ENCODE peak calls at places on chromosome 13, in five cellular contexts. K is adrenal gland, D is lower lobe of right lung, U is AG04450, N is sigmoid colon. O is an unnamed sample.

GRCh38 chr13:24502567-24503375 is 9.8 kb downstream of the PARP4 start:
- DNase-seq in K (peak), D (no peak), U (no peak), N (no peak), O (no peak)

GRCh38 chr13:46555722-46556121 is 2.8 kb downstream of the LRCH1 start:
- DNase-seq in K (no peak), D (no peak), U (no peak), N (no peak), O (no peak)

GRCh38 chr13:59094149-59094548 is 1069.6 kb downstream of the DIAPH3 start:
- DNase-seq in K (no peak), D (no peak), U (no peak), N (no peak), O (no peak)

GRCh38 chr13:101661839-101662238 is 209.4 kb downstream of the ITGBL1 start:
- DNase-seq in K (no peak), D (no peak), U (no peak), N (no peak), O (no peak)

GRCh38 chr13:40061466-40062450 is 406.3 kb downstream of the COG6 start:
- DNase-seq in K (no peak), D (no peak), U (no peak), N (no peak), O (no peak)

GRCh38 chr13:30133976-30134375 is 173.4 kb downstream of the KATNAL1 start:
- DNase-seq in K (no peak), D (no peak), U (no peak), N (no peak), O (no peak)

GRCh38 chr13:76516013-76516412 is 370.2 kb downstream of the KCTD12 start:
- DNase-seq in K (no peak), D (no peak), U (peak), N (no peak), O (no peak)

GRCh38 chr13:104461049-104461448 is 1394.8 kb upstream of the SLC10A2 start:
- DNase-seq in K (no peak), D (no peak), U (no peak), N (no peak), O (no peak)

GRCh38 chr13:113856716-113857065 is 7.2 kb downstream of the GAS6 start:
- DNase-seq in K (peak), D (peak), U (no peak), N (no peak), O (no peak)

GRCh38 chr13:112107289-112107688 is 40.3 kb downstream of the SOX1 start:
- DNase-seq in K (no peak), D (no peak), U (no peak), N (no peak), O (no peak)

DNA sequence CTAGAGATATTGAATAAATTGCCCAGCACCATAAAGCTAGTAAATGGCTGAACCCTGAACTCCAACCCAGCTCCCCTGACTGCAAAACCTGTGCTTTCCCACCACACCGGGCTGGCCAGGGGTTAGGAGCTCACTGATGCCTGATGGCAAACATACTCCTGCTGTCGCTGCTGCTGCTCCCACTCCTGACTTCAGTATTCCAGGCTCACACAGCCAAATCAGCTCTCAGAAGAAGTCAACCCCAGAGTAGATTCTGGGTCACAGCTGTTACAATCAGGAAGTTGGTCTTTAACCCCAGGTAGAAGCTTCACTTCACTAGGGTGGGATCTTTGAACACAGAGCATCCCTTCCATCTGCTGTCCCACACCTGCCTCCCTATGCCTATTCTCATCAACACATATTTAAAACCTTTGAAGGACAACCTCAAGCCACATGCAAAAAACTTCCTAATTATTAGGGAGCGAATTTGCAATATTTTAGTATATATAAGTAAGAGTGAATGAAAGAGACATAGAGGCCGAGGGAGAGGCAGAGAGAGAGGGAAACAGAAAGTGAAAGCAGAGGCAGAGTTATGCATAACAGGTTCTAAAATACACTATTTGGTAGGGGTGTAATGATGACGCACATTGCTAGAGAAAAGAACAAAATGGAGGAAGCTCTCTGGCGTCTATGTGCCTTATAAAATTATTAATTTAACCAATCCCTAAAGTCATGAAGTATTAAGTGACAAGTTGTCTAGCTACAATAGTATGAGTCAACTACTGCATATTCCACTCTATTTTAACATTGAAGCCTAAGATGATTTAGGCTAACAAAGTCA is 99.4 kb upstream of the SERP2 start:
- DNase-seq in K (peak), D (no peak), U (peak), N (no peak), O (peak)
- H3K4me3 ChIP-seq in K (no peak), D (peak), U (peak), N (no peak), O (peak)

GRCh38 chr13:85223883-85224656 is 575.1 kb downstream of the SLITRK6 start:
- DNase-seq in K (no peak), D (no peak), U (no peak), N (no peak), O (no peak)
- H3K4me3 ChIP-seq in K (no peak), D (no peak), U (no peak), N (no peak), O (no peak)

GRCh38 chr13:41955605-41956004 is 5.3 kb downstream of the VWA8 start:
- DNase-seq in K (peak), D (peak), U (no peak), N (no peak), O (no peak)
- H3K4me3 ChIP-seq in K (no peak), D (no peak), U (no peak), N (no peak), O (no peak)

GRCh38 chr13:78660130-78660857 is 1.3 kb upstream of the OBI1 start:
- DNase-seq in K (peak), D (no peak), U (no peak), N (no peak), O (no peak)

GRCh38 chr13:78659450-78660110 is 625 bp upstream of the OBI1 start:
- DNase-seq in K (no peak), D (no peak), U (no peak), N (no peak), O (no peak)

GRCh38 chr13:78655906-78656305 is 3.0 kb downstream of the OBI1 start:
- DNase-seq in K (no peak), D (no peak), U (no peak), N (no peak), O (no peak)

GRCh38 chr13:78657699-78658629 is 991 bp downstream of the OBI1 start:
- DNase-seq in K (no peak), D (no peak), U (no peak), N (no peak), O (no peak)

DNA sequence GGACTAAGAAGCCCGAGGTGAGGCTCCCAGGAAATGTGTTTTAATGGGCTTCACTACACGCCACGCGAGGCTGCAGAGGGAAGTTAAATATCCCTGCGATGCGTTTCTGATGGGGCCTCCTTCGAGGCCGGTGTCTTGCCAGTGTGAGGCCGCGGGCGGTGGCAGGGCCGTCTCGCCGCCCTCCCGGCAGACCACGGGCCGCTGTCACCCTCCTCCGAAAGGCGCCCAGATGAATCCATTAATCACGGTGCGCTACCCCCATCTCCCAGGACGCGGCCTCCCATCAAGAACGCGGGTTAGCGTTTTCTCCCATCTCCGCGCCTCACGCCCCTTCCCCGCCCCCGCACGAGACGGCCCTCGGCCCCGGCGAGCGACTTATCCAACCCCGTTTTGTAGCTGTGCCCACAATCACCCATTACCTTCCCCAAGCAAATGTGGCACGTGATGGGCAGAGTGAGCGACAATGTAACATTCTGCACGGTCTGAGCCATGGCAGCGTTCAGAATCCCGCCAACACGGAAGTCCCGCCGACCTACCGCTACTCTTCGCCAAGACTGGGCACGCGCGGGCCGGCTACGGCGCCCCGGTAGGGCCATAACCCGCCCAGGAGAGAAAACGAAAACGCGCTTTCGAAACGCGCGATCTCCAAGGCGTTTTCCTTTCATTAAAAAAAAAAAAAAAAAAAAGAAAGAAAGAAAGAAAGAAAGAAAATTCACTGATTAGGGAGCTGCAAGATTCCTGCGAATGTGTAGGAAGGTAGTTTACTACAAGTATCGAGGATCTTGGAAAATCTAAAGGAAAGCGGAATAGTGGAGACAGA is at the start of gene OBI1:
- DNase-seq in K (peak), D (peak), U (peak), N (peak), O (peak)
- H3K4me3 ChIP-seq in K (peak), D (peak), U (peak), N (peak), O (peak)

GRCh38 chr13:111029957-111030609 is 85.0 kb upstream of the ARHGEF7 start:
- DNase-seq in K (no peak), D (no peak), U (no peak), N (no peak), O (no peak)
- H3K4me3 ChIP-seq in K (no peak), D (no peak), U (no peak), N (no peak), O (no peak)

GRCh38 chr13:99061411-99061810 is 83.5 kb upstream of the DOCK9 start:
- DNase-seq in K (no peak), D (no peak), U (no peak), N (no peak), O (no peak)

GRCh38 chr13:99064624-99065249 is 86.9 kb upstream of the DOCK9 start:
- DNase-seq in K (no peak), D (no peak), U (no peak), N (no peak), O (no peak)

GRCh38 chr13:99063952-99064351 is 86.1 kb upstream of the DOCK9 start:
- DNase-seq in K (no peak), D (no peak), U (no peak), N (no peak), O (no peak)

GRCh38 chr13:99063178-99063577 is 85.3 kb upstream of the DOCK9 start:
- DNase-seq in K (no peak), D (no peak), U (no peak), N (no peak), O (no peak)

GRCh38 chr13:99062593-99062992 is 84.7 kb upstream of the DOCK9 start:
- DNase-seq in K (no peak), D (no peak), U (no peak), N (peak), O (no peak)
- H3K4me3 ChIP-seq in K (no peak), D (peak), U (no peak), N (peak), O (no peak)

GRCh38 chr13:43879323-43880181 is at the start of the genes CCDC122 and LACC1:
- DNase-seq in K (peak), D (peak), U (peak), N (peak), O (peak)

GRCh38 chr13:43880930-43881329 is 1.2 kb downstream of the LACC1 start:
- DNase-seq in K (peak), D (no peak), U (no peak), N (no peak), O (no peak)

GRCh38 chr13:43880451-43880850 is 747 bp downstream of the LACC1 start:
- DNase-seq in K (no peak), D (no peak), U (no peak), N (no peak), O (no peak)

GRCh38 chr13:43883636-43884035 is 3.9 kb downstream of the LACC1 start:
- DNase-seq in K (no peak), D (no peak), U (no peak), N (no peak), O (no peak)

GRCh38 chr13:43881580-43881979 is 1.9 kb downstream of the LACC1 start:
- DNase-seq in K (no peak), D (no peak), U (no peak), N (no peak), O (no peak)
- H3K4me3 ChIP-seq in K (no peak), D (no peak), U (no peak), N (no peak), O (no peak)

DNA sequence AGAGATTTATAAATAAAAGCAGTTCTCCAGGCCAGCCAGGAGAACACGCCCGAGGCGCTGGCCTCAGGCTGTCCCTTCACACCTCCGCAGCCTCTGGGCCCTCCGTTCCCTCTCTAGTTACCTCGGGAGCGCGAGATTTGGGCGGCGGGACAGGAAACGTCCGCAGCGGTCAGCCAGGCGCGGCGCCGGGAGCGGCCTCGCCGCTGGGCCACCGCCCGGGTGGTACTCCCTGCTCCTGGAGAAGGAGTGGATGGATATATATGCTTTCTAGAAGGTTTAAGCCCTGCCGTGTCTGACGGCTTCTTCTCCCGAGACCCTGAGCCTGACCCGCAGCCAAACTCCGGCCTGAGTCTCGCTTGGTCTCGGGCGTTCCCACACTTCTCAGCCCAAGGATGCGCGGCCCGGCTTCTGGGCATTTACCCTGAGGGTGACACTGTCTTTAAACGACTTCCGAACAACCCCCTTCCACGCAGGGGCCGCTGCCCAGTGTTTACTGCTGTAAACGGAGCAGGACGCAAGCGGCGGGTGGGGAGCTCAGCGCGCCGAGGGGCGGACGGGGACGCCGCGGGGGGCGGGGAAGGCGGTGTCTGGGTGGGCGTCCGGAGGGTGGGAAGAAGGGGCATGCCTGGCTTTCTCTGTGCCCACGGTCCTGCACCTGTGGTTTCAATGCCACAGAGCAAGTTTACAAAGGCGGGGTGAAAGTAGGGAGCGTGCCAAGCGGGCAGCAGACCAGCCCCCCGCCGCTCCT is 2.0 kb upstream of the ZIC2 start:
- DNase-seq in K (no peak), D (no peak), U (no peak), N (no peak), O (no peak)
- H3K4me3 ChIP-seq in K (no peak), D (peak), U (no peak), N (peak), O (peak)

GRCh38 chr13:106529415-106530208 is 5.8 kb downstream of the EFNB2 start:
- DNase-seq in K (no peak), D (no peak), U (no peak), N (no peak), O (no peak)
- H3K4me3 ChIP-seq in K (no peak), D (peak), U (no peak), N (no peak), O (no peak)

GRCh38 chr13:80334582-80335260 is 6.2 kb downstream of the SPRY2 start:
- DNase-seq in K (no peak), D (no peak), U (no peak), N (no peak), O (no peak)

GRCh38 chr13:80337011-80337688 is 3.8 kb downstream of the SPRY2 start:
- DNase-seq in K (no peak), D (no peak), U (no peak), N (no peak), O (no peak)

GRCh38 chr13:80337706-80338105 is 3.2 kb downstream of the SPRY2 start:
- DNase-seq in K (no peak), D (no peak), U (no peak), N (no peak), O (no peak)

GRCh38 chr13:80338781-80339577 is 1.9 kb downstream of the SPRY2 start:
- DNase-seq in K (peak), D (peak), U (peak), N (peak), O (no peak)

DNA sequence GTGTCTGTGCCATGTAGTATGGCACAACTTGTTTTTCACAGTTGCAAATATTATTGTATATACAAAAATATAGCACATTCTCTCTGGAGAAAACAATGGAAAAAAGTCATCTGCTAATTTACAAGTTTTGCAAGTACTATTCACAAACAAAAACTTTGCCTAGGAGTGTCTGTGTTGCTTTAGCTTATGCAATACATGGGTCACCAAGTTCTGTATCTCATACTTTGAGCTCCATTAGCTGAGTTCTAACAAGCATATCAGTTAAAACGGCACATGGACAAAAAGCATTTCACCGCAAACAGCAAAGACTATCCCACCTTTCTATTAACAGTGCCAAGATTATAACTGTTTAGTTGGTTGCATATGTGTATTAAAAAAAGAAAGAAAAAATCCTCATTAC is 4.6 kb downstream of the SPRY2 start:
- DNase-seq in K (no peak), D (no peak), U (no peak), N (no peak), O (no peak)
- H3K4me3 ChIP-seq in K (no peak), D (peak), U (no peak), N (peak), O (no peak)

O was measured in Jurkat, Clone E6-1.